ENCODE peak calls at places on chromosomes 11 and 22, in seven cellular contexts. Y is HCT116, P is HepG2, E is Panc1, G is GM12878, X is K562, V is SK-N-SH. A is an unnamed sample.

GRCh38 chr22:42915980-42916765 is 59.1 kb upstream of the ARFGAP3 start:
- DNase-seq in Y (no peak), P (peak; percentile 63), E (no peak), G (no peak), X (no peak), V (no peak), A (peak; percentile 70)

GRCh38 chr11:65496304-65497140 is 2.3 kb upstream of the MALAT1 start:
- DNase-seq in Y (no peak), P (no peak), E (no peak), G (no peak), X (no peak), V (no peak), A (no peak)

GRCh38 chr11:77075425-77075905 is 8.7 kb downstream of the CAPN5 start:
- DNase-seq in Y (no peak), P (no peak), E (no peak), G (no peak), X (no peak), V (no peak), A (no peak)

GRCh38 chr11:65781152-65781961 is 581 bp upstream of the AP5B1 start:
- DNase-seq in Y (no peak), P (peak; percentile 35), E (no peak), G (no peak), X (peak; percentile 74), V (peak; percentile 91), A (no peak)

GRCh38 chr11:8260202-8260996 is 3.3 kb downstream of the LMO1 start:
- DNase-seq in Y (no peak), P (no peak), E (no peak), G (no peak), X (no peak), V (no peak), A (no peak)

GRCh38 chr11:45272701-45273100 is 13.4 kb downstream of the SYT13 start:
- DNase-seq in Y (no peak), P (no peak), E (no peak), G (no peak), X (no peak), V (no peak), A (no peak)

GRCh38 chr11:61851128-61851899 is 23.2 kb downstream of the FADS2 start:
- DNase-seq in Y (no peak), P (no peak), E (no peak), G (no peak), X (no peak), V (no peak), A (no peak)

GRCh38 chr11:12963789-12964536 is 45.2 kb upstream of the RASSF10 start:
- DNase-seq in Y (peak; percentile 59), P (peak; percentile 60), E (no peak), G (peak; percentile 7), X (peak; percentile 84), V (peak; percentile 88), A (peak; percentile 92)

GRCh38 chr11:28834877-28835276 is 726.7 kb downstream of the METTL15 start:
- DNase-seq in Y (no peak), P (no peak), E (no peak), G (no peak), X (no peak), V (no peak), A (no peak)

GRCh38 chr11:113533425-113533698 is 58.2 kb upstream of the DRD2 start:
- DNase-seq in Y (no peak), P (no peak), E (no peak), G (no peak), X (no peak), V (no peak), A (no peak)

GRCh38 chr11:10659339-10660216 is 34.0 kb downstream of the IRAG1 start:
- DNase-seq in Y (peak; percentile 96), P (peak; percentile 91), E (peak; percentile 93), G (no peak), X (peak; percentile 75), V (no peak), A (no peak)

GRCh38 chr11:111936045-111936400 is 1.1 kb upstream of the DIXDC1 start:
- DNase-seq in Y (no peak), P (peak; percentile 34), E (no peak), G (no peak), X (no peak), V (no peak), A (no peak)

GRCh38 chr11:120566176-120566575 is 54.6 kb downstream of the GRIK4 start:
- DNase-seq in Y (peak; percentile 65), P (no peak), E (no peak), G (no peak), X (no peak), V (no peak), A (no peak)

GRCh38 chr11:103407641-103408040 is 298.4 kb downstream of the DYNC2H1 start:
- DNase-seq in Y (no peak), P (no peak), E (no peak), G (no peak), X (no peak), V (no peak), A (no peak)

GRCh38 chr11:104602643-104603042 is 295.6 kb downstream of the CASP12 start:
- DNase-seq in Y (no peak), P (no peak), E (no peak), G (no peak), X (no peak), V (no peak), A (no peak)

GRCh38 chr11:114281388-114281956 is 14.7 kb upstream of the NNMT start:
- DNase-seq in Y (no peak), P (no peak), E (no peak), G (no peak), X (no peak), V (no peak), A (no peak)

GRCh38 chr22:23083315-23084021 is 13.1 kb downstream of the GNAZ start:
- DNase-seq in Y (no peak), P (no peak), E (no peak), G (no peak), X (peak; percentile 58), V (no peak), A (no peak)

GRCh38 chr11:34158661-34159060 is 53.2 kb downstream of the NAT10 start:
- DNase-seq in Y (no peak), P (no peak), E (no peak), G (no peak), X (no peak), V (no peak), A (no peak)

GRCh38 chr22:17946691-17947367 is 77.5 kb downstream of the MICAL3 start:
- DNase-seq in Y (no peak), P (no peak), E (no peak), G (no peak), X (no peak), V (peak; percentile 47), A (no peak)

GRCh38 chr11:102546923-102547471 is 16.4 kb upstream of the MMP7 start:
- DNase-seq in Y (no peak), P (no peak), E (no peak), G (peak; percentile 93), X (no peak), V (no peak), A (no peak)

GRCh38 chr11:131592734-131593133 is 222.3 kb downstream of the NTM start:
- DNase-seq in Y (no peak), P (no peak), E (no peak), G (no peak), X (no peak), V (peak; percentile 7), A (no peak)

GRCh38 chr11:65215441-65216076 is 33.8 kb downstream of the CAPN1 start:
- DNase-seq in Y (no peak), P (no peak), E (no peak), G (no peak), X (peak; percentile 19), V (no peak), A (no peak)

GRCh38 chr11:2509481-2510001 is 64.7 kb downstream of the KCNQ1 start:
- DNase-seq in Y (no peak), P (no peak), E (no peak), G (no peak), X (peak; percentile 3), V (peak; percentile 21), A (no peak)

GRCh38 chr22:49765091-49765771 is 62.4 kb downstream of the BRD1 start:
- DNase-seq in Y (no peak), P (no peak), E (no peak), G (no peak), X (no peak), V (peak; percentile 19), A (peak; percentile 38)
- TF ChIP-seq SIN3A in Y (no peak), P (no peak), E (no peak), G (no peak), X (no peak), V (no peak), A (no peak)

DNA sequence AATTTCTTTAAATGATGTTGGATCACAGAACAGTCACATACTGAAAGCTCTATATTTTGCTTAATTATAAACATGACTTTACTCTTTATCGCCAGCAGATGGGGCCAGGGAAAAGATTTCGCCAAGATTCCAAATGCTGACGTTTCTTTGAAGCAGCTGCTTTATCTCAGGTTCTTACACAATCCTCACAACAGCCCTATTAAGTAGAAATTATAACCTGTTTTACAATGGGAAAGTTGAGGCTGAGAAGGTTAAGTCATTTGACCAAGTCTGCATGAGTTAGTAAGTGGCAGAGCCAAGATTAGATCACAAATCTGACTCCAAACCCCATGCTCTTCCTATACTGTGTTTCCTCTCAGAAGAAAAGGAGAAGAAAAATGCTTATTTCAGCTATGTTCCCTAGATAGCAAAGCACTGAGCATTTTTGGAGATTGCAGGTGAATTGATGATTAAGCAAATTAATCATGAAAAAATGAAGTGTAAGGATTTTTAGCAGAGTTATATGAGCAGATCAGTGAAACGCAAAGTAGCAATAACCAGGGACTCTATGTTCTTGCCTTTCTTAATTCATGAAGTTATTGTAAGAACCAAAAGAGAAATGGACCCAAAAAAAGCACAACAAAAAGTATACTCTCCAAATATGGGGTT is 79.0 kb downstream of the AASDHPPT start:
- DNase-seq in Y (peak; percentile 26), P (peak; percentile 15), E (peak; percentile 28), G (peak; percentile 12), X (peak; percentile 10), V (peak; percentile 27), A (no peak)
- TF ChIP-seq SIN3A in Y (no peak), P (no peak), E (no peak), G (no peak), X (no peak), V (no peak), A (no peak)

DNA sequence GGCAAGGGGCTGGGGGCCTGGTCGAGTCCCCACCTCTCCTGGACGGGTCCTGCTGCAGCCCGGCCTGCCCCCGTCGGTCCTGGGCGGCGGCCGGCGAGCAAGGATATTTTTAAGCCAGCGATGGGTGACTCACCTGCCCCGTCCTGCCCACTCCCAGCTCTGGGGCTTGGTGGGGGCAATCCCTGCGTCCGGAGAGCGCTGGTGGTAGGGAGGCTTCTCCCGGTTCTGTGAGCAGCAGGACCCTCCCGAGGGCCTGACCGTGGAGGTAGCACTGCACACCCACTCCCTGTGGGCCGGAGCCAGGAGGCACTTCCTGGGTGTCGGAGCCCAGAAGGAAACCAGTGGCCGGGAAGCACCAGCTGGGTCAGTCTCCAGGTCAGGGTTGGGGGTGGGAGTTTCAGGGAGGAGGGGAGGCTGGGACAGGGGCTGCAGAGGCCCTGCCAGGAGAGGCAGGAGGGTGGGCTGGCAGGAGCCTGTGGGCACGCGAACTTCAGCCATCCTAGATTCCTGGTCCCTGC is 467 bp downstream of the EPS8L2 start:
- DNase-seq in Y (no peak), P (no peak), E (no peak), G (no peak), X (no peak), V (no peak), A (peak; percentile 69)
- TF ChIP-seq SIN3A in Y (no peak), P (no peak), E (no peak), G (no peak), X (no peak), V (no peak), A (no peak)

DNA sequence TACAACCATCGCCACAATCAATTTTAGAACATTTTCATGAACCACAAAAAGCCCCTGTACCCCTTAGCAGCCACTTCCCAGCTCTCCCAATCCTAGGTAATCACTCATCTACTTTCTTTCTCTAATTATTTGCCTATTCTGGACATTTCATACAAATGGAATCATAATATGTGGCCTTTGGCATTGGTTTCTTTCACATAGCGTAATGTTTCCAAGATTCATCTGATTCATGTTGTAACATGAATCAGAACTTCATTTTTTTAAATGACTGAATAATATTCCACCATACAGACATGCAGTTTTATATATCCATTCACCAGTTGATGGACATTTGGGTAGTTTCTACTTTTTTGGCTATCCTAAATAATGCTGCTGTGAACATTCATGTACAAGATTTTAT is 56.2 kb upstream of the RCN1 start:
- DNase-seq in Y (no peak), P (no peak), E (no peak), G (no peak), X (no peak), V (no peak), A (no peak)
- TF ChIP-seq SIN3A in Y (no peak), P (no peak), E (no peak), G (no peak), X (no peak), V (no peak), A (no peak)

A was measured in H1.